ENCODE peak calls at places on chromosomes 3 and 15, in ten cellular contexts. K is pons, S is germinal center, Y is endothelial cell, P is H4, Z is heart left ventricle, O is HT-29, N is GM23248, B is left lung, W is left ventricle myocardium superior. E is an unnamed sample.

GRCh38 chr3:107660316-107660976 is 137.7 kb downstream of the BBX start:
- DNase-seq in P (peak), B (no peak), S (no peak), W (no peak), Y (no peak), K (peak), N (peak), O (peak), Z (no peak), E (no peak)

GRCh38 chr3:20043825-20044224 is 3.6 kb downstream of the KAT2B start:
- DNase-seq in K (no peak), P (no peak), S (no peak), N (no peak), W (no peak), Z (no peak), O (no peak), B (no peak), Y (no peak), E (no peak)

GRCh38 chr3:141248064-141248463 is 16.4 kb downstream of the PXYLP1 start:
- DNase-seq in Z (no peak), O (no peak), W (no peak), N (no peak), K (no peak), Y (no peak), S (no peak), B (no peak), P (no peak), E (no peak)

GRCh38 chr15:100241572-100242479 is 99.9 kb downstream of the ADAMTS17 start:
- DNase-seq in K (peak), Y (no peak), W (no peak), P (peak), N (peak), B (no peak), O (peak), S (no peak), Z (no peak), E (peak)

GRCh38 chr3:24305795-24306467 is 188.7 kb downstream of the THRB start:
- DNase-seq in N (peak), W (no peak), Y (peak), Z (no peak), O (no peak), K (peak), B (no peak), P (peak), S (no peak), E (no peak)

GRCh38 chr15:76935620-76936019 is 4.1 kb downstream of the RCN2 start:
- DNase-seq in S (peak), Y (no peak), O (no peak), N (no peak), Z (no peak), W (no peak), B (no peak), P (no peak), K (no peak), E (no peak)

GRCh38 chr3:186589856-186590579 is 19.5 kb downstream of the DNAJB11 start:
- DNase-seq in N (peak), S (no peak), K (no peak), Y (no peak), O (peak), Z (no peak), B (peak), W (no peak), P (no peak), E (no peak)

GRCh38 chr15:37824717-37825382 is 109.6 kb upstream of the TMCO5A start:
- DNase-seq in O (no peak), N (peak), S (no peak), K (peak), Y (no peak), Z (no peak), P (peak), W (no peak), B (no peak), E (no peak)

GRCh38 chr3:187841552-187841951 is 96.3 kb upstream of the BCL6 start:
- DNase-seq in P (no peak), B (no peak), N (peak), K (no peak), Y (no peak), O (no peak), W (no peak), Z (no peak), S (no peak), E (peak)

GRCh38 chr15:56017920-56018319 is 24.5 kb upstream of the NEDD4 start:
- DNase-seq in Y (no peak), K (no peak), B (no peak), O (no peak), S (no peak), W (no peak), Z (no peak), P (no peak), N (no peak), E (no peak)

GRCh38 chr15:93200448-93201226 is 111.6 kb upstream of the RGMA start:
- DNase-seq in Z (no peak), Y (no peak), B (no peak), S (no peak), P (no peak), O (no peak), W (peak), N (no peak), K (no peak), E (no peak)

GRCh38 chr3:50128001-50128400 is 27.1 kb upstream of the SEMA3F start:
- DNase-seq in S (no peak), O (no peak), Y (no peak), B (no peak), K (no peak), Z (no peak), W (no peak), N (no peak), P (no peak), E (no peak)

GRCh38 chr3:42743204-42743995 is 29.7 kb downstream of the CCDC13 start:
- DNase-seq in Z (no peak), S (no peak), W (no peak), P (no peak), K (no peak), N (no peak), O (no peak), B (peak), Y (peak), E (no peak)

GRCh38 chr3:156483426-156483825 is 71.5 kb downstream of the SSR3 start:
- DNase-seq in S (peak), O (peak), Z (no peak), Y (no peak), B (no peak), W (no peak), N (peak), K (no peak), P (peak), E (peak)

GRCh38 chr3:85560088-85560790 is 601.5 kb downstream of the CADM2 start:
- DNase-seq in W (peak), Z (peak), Y (no peak), P (no peak), K (peak), B (no peak), N (peak), O (no peak), S (no peak), E (no peak)

GRCh38 chr3:126683069-126683468 is 21.0 kb upstream of the CHCHD6 start:
- DNase-seq in S (no peak), B (no peak), K (no peak), Y (no peak), O (no peak), N (no peak), Z (no peak), W (no peak), P (no peak), E (no peak)

GRCh38 chr3:11632564-11632963 is 11.2 kb downstream of the VGLL4 start:
- DNase-seq in K (no peak), O (no peak), S (no peak), N (no peak), P (no peak), W (no peak), Y (no peak), B (no peak), Z (no peak), E (no peak)

GRCh38 chr15:90957105-90957790 is 2.6 kb downstream of the RCCD1 start:
- DNase-seq in Z (no peak), S (no peak), W (peak), P (no peak), Y (peak), B (no peak), N (peak), O (no peak), K (no peak), E (no peak)

GRCh38 chr3:59549972-59550371 is 500.1 kb upstream of the CFAP20DC start:
- DNase-seq in Z (no peak), Y (no peak), O (no peak), K (no peak), P (no peak), W (no peak), B (no peak), N (no peak), S (no peak), E (no peak)

GRCh38 chr15:82548700-82549099 is 8.4 kb upstream of the RPS17 start:
- DNase-seq in B (no peak), W (no peak), Z (no peak), N (peak), K (no peak), S (no peak), O (no peak), Y (no peak), P (no peak), E (no peak)

GRCh38 chr3:141454906-141455602 is 31.8 kb upstream of the RASA2 start:
- DNase-seq in O (peak), K (peak), Y (peak), W (no peak), N (peak), S (peak), Z (no peak), B (no peak), P (peak), E (peak)

GRCh38 chr3:54228806-54229205 is 106.5 kb downstream of the CACNA2D3 start:
- DNase-seq in Y (no peak), Z (no peak), O (no peak), W (no peak), N (no peak), B (no peak), K (no peak), P (no peak), S (no peak), E (no peak)

GRCh38 chr3:16849240-16849639 is 35.5 kb upstream of the PLCL2 start:
- DNase-seq in Y (peak), N (no peak), Z (peak), O (no peak), K (peak), B (peak), P (no peak), S (peak), W (peak), E (no peak)

GRCh38 chr3:9897408-9898372 is 5.0 kb upstream of the IL17RE start:
- DNase-seq in O (peak), W (no peak), Z (no peak), N (no peak), Y (no peak), K (no peak), P (no peak), B (peak), S (no peak), E (no peak)

E was measured in COLO829.